ENCODE peak calls at places on chromosomes 6 and 20, in four cellular contexts. P is IMR-90, M is K562, K is GM12878. I is an unnamed sample. For H3K27me3, the result is how much of the 10 kb centered on the place peaks cover.

GRCh38 chr6:81981812-81982211 is 229.3 kb upstream of the TENT5A start:
- DNase-seq in M (no peak), K (no peak), P (peak), I (peak)

GRCh38 chr6:145731432-145731831 is 3.9 kb downstream of the EPM2A start:
- DNase-seq in M (no peak), K (no peak), P (no peak), I (no peak)

GRCh38 chr6:109239918-109240321 is 142.3 kb downstream of the CD164 start:
- DNase-seq in P (no peak), M (no peak), K (no peak), I (no peak)

GRCh38 chr20:46741924-46742692 is 32.7 kb downstream of the SLC2A10 start:
- DNase-seq in P (no peak), M (no peak), K (no peak), I (no peak)

GRCh38 chr6:37489697-37490336 is 9.9 kb downstream of the CCDC167 start:
- DNase-seq in P (no peak), M (peak), K (no peak), I (no peak)

GRCh38 chr20:37984018-37984785 is 49.1 kb downstream of the TTI1 start:
- DNase-seq in M (no peak), K (no peak), P (no peak), I (no peak)

GRCh38 chr6:109454483-109455160 is 950 bp downstream of the MICAL1 start:
- DNase-seq in M (no peak), P (peak), K (peak), I (no peak)

GRCh38 chr6:119479860-119480655 is 130.5 kb upstream of the MAN1A1 start:
- DNase-seq in M (peak), P (peak), K (no peak), I (no peak)

GRCh38 chr6:5871296-5871695 is 135.4 kb downstream of the NRN1 start:
- DNase-seq in M (no peak), K (peak), P (no peak), I (no peak)

GRCh38 chr6:56730663-56731529 is 88.2 kb upstream of the DST start:
- DNase-seq in M (no peak), K (no peak), P (peak), I (peak)

GRCh38 chr20:37518606-37519507 is 2.2 kb upstream of the NNAT start:
- DNase-seq in P (no peak), M (no peak), K (no peak), I (peak)

GRCh38 chr6:56840467-56841371 is 114.2 kb upstream of the BEND6 start:
- DNase-seq in K (no peak), M (no peak), P (peak), I (peak)

GRCh38 chr20:37356961-37357371 is 11.0 kb downstream of the SRC start:
- DNase-seq in K (no peak), P (no peak), M (no peak), I (no peak)

GRCh38 chr6:49549691-49550412 is 616 bp upstream of the C6orf141 start:
- DNase-seq in K (no peak), P (no peak), M (no peak), I (peak)

GRCh38 chr6:127342296-127342945 is 988 bp downstream of the ECHDC1 start:
- DNase-seq in P (peak), K (no peak), M (no peak), I (peak)

GRCh38 chr6:17987576-17988421 is at the start of gene KIF13A:
- DNase-seq in P (peak), M (peak), K (no peak), I (peak)
- TF ChIP-seq POLR2A in P (no peak), M (peak), K (peak), I (peak)

DNA sequence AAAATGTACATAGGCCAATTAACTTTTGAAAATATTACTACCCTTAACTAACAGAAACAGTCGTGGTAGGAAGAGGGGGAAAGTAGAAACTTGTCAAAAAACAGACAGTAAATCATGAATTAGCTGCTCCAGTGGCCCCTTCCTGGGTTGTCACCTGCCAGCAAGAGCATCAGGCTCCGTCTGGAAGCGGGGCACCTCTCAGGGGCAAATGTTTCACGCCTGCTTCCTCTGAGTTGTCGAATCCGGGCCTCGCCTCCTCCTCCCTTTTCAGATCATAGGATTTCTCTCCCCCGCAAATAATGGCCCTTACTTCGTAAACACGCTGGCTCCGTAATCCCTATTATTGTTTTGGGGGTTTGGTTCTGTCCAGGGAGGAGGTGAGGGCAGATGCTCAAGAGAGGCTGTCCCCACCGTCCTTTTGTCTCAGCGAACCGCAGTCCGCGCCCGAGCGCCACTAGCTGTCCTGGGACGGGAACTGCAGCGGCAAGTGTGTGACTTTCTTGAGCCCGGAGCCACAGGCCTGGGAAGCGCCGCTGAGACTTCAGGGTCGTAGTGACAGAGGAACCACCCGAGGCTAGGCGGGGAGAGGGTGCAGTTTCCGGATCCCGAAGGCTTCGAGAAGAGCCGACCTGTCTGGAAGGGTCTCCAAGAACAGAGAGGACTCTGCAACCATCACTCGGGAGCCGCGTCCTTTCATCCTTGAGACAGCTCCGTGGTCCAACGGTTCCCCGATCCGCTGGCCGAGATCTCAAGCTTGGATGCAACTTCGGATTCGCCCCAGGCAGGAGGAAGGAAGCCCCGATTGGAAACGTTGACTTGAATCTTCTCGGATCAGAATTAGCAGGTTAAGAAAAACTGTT is 214.5 kb upstream of the ZNF184 start:
- DNase-seq in M (peak), K (peak), P (peak), I (peak)
- H3K27me3 ChIP-seq in M (under half), K (under half), P (under half), I (under half)

DNA sequence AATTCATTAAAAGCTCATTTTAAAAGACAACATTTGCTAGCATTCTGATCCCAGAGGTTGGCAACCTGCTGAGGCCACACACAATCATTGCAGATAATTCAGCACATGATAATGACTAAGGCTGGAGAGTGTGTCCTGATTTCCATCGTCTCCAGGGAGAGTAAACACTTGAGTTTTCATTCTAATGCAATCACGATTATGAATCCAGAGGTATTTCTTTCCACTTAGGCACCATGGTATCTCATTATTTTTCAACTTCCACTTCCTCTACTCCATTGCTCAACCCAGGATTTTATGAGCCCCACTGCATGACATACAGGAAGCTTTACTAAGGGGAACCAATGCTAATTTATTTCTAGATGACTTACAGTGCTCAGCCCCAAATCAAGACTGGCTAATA is 273.8 kb upstream of the AGPAT4 start:
- DNase-seq in M (no peak), P (no peak), K (no peak), I (no peak)
- TF ChIP-seq FOS in M (no peak), P (no peak), K (no peak), I (no peak)

GRCh38 chr20:31674895-31675827 is 37.4 kb downstream of the COX4I2 start:
- DNase-seq in K (no peak), P (peak), M (peak), I (peak)
- TF ChIP-seq POLR2A in K (peak), P (no peak), M (peak), I (peak)

DNA sequence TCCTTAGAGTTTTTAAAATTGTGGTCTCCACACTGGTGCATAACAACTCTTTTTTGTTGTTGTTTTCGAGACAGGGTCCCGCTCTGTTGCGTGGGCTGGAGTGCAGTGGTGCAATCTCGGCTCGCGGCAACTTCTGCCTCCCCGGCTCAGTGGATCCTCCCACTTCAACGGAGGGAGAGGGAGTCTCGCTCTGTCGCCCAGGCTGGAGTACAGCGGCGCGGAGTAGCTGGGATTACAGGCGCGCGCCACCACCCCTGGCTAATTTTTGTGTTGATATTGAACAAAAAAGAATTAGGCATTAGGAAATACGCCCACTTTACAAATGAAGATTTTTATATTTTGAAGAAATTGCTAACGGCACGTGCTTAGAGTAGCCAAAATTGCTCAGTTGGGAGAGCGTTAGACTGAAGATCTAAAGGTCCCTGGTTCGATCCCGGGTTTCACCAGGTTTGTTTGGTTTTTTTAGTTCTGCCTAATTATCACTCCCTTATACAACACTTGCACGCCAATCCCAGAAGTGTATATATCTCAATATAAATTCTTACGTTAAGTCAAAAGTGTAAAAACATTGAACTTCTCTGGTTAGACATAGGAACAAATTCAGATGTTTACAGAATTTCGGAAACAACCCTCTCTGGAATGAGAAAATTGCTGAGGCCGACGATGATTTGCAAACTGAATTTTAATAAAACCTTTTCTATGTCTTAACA is 159.6 kb downstream of the TRIM27 start:
- DNase-seq in K (no peak), M (peak), P (no peak), I (no peak)
- H3K27me3 ChIP-seq in K (under half), M (under half), P (under half), I (under half)

I was measured in endothelial cell of umbilical vein.